ENCODE peak calls at places on chromosomes 1 and 21, in five cellular contexts. A, Y, X, I and K are unnamed samples.

GRCh38 chr1:2104621-2105427 is 54.6 kb downstream of the PRKCZ start:
- DNase-seq in A (no peak), Y (no peak), X (no peak), I (no peak), K (no peak)

GRCh38 chr1:70290248-70290647 is 64.3 kb downstream of the ANKRD13C start:
- DNase-seq in A (no peak), Y (peak; percentile 74), X (no peak), I (no peak), K (no peak)

GRCh38 chr1:1599030-1599916 is 662 bp downstream of the FNDC10 start:
- DNase-seq in A (peak; percentile 87), Y (no peak), X (no peak), I (peak; percentile 88), K (peak; percentile 61)

GRCh38 chr1:225881081-225882007 is 836 bp downstream of the TMEM63A start:
- DNase-seq in A (no peak), Y (peak; percentile 48), X (no peak), I (peak; percentile 69), K (no peak)

GRCh38 chr1:153363641-153364040 is 6.0 kb downstream of the S100A9 start:
- DNase-seq in A (no peak), Y (no peak), X (no peak), I (no peak), K (no peak)

GRCh38 chr21:20301395-20301794 is 696.8 kb upstream of the NCAM2 start:
- DNase-seq in A (no peak), Y (no peak), X (no peak), I (no peak), K (peak; percentile 20)

GRCh38 chr1:32900956-32901822 is at the start of gene TMEM54:
- DNase-seq in A (peak; percentile 82), Y (peak; percentile 27), X (no peak), I (peak; percentile 90), K (peak; percentile 63)

GRCh38 chr1:25814688-25815087 is 5.1 kb upstream of the MTFR1L start:
- DNase-seq in A (no peak), Y (no peak), X (no peak), I (no peak), K (no peak)

GRCh38 chr1:23984417-23985186 is 4.5 kb upstream of the SRSF10 start:
- DNase-seq in A (no peak), Y (peak; percentile 66), X (no peak), I (no peak), K (peak; percentile 36)

GRCh38 chr21:36700961-36701911 is 2.3 kb downstream of the SIM2 start:
- DNase-seq in A (no peak), Y (no peak), X (peak; percentile 8), I (peak; percentile 30), K (no peak)

GRCh38 chr1:160116277-160117147 is 953 bp downstream of the ATP1A2 start:
- DNase-seq in A (no peak), Y (peak; percentile 46), X (no peak), I (no peak), K (no peak)

GRCh38 chr1:185442065-185442464 is 125.0 kb upstream of the IVNS1ABP start:
- DNase-seq in A (peak; percentile 61), Y (no peak), X (no peak), I (peak; percentile 59), K (no peak)

GRCh38 chr1:46301406-46302090 is 1.9 kb downstream of the LRRC41 start:
- DNase-seq in A (peak; percentile 51), Y (peak; percentile 19), X (no peak), I (peak; percentile 56), K (peak; percentile 69)

GRCh38 chr1:24748191-24749121 is 3.2 kb downstream of the CLIC4 start:
- DNase-seq in A (no peak), Y (no peak), X (no peak), I (no peak), K (no peak)

GRCh38 chr1:107981277-107981676 is 16.3 kb upstream of the VAV3 start:
- DNase-seq in A (no peak), Y (no peak), X (no peak), I (no peak), K (no peak)

GRCh38 chr1:16019580-16020277 is 1.9 kb upstream of the HSPB7 start:
- DNase-seq in A (no peak), Y (no peak), X (no peak), I (peak; percentile 73), K (no peak)

GRCh38 chr1:117001254-117001927 is at the start of gene CD101:
- DNase-seq in A (no peak), Y (no peak), X (no peak), I (no peak), K (no peak)

GRCh38 chr1:176559474-176560390 is 96.8 kb downstream of the PAPPA2 start:
- DNase-seq in A (peak; percentile 87), Y (peak; percentile 51), X (peak; percentile 13), I (peak; percentile 89), K (peak; percentile 95)

GRCh38 chr1:77832889-77833288 is 53.4 kb downstream of the MIGA1 start:
- DNase-seq in A (no peak), Y (peak; percentile 96), X (peak; percentile 3), I (peak; percentile 62), K (no peak)

GRCh38 chr1:245751111-245751510 is 596.3 kb downstream of the KIF26B start:
- DNase-seq in A (no peak), Y (no peak), X (no peak), I (peak; percentile 63), K (no peak)

GRCh38 chr1:215583185-215583692 is 16.1 kb downstream of the KCTD3 start:
- DNase-seq in A (no peak), Y (no peak), X (no peak), I (no peak), K (no peak)

GRCh38 chr1:153510984-153511410 is 24.8 kb downstream of the S100A6 start:
- DNase-seq in A (peak; percentile 93), Y (peak; percentile 76), X (peak; percentile 70), I (peak; percentile 90), K (peak; percentile 94)

GRCh38 chr1:109273570-109274288 is 9.2 kb downstream of the PSRC1 start:
- DNase-seq in A (no peak), Y (no peak), X (no peak), I (no peak), K (no peak)

GRCh38 chr1:150970818-150971582 is 3.6 kb downstream of the CERS2 start:
- DNase-seq in A (peak; percentile 37), Y (peak; percentile 48), X (no peak), I (peak; percentile 79), K (no peak)

GRCh38 chr1:44812822-44813543 is 4.7 kb downstream of the BTBD19 start:
- DNase-seq in A (no peak), Y (no peak), X (no peak), I (no peak), K (no peak)